ENCODE peak calls at places on chromosomes 4 and X, in six cellular contexts. R, T, F, S, J and L are unnamed samples.

GRCh38 chrX:75596178-75596577 is 73.3 kb upstream of the ZDHHC15 start:
- DNase-seq in F (no peak), J (no peak), S (peak; percentile 4), R (no peak), T (no peak), L (no peak)

GRCh38 chrX:13652256-13653021 is 502 bp upstream of the TCEANC start:
- DNase-seq in F (no peak), T (peak; percentile 92), R (no peak), J (peak; percentile 98), S (peak; percentile 93), L (no peak)

GRCh38 chrX:9342581-9343051 is 122.2 kb upstream of the TBL1X start:
- DNase-seq in F (peak; percentile 92), T (no peak), J (peak; percentile 83), R (peak; percentile 53), S (peak; percentile 81), L (peak; percentile 48)

GRCh38 chr4:117637347-117637746 is 396.9 kb upstream of the NDST3 start:
- DNase-seq in S (no peak), J (no peak), T (no peak), R (no peak), F (no peak), L (no peak)

GRCh38 chr4:153963216-153963615 is 174.3 kb upstream of the SFRP2 start:
- DNase-seq in T (no peak), J (peak; percentile 33), F (no peak), R (no peak), S (no peak), L (no peak)

GRCh38 chrX:13798184-13798583 is 18.7 kb downstream of the GPM6B start:
- DNase-seq in S (no peak), F (no peak), R (no peak), T (no peak), J (no peak), L (no peak)

GRCh38 chr4:1209821-1210220 is 37.4 kb upstream of the SPON2 start:
- DNase-seq in T (peak; percentile 55), J (peak; percentile 92), R (peak; percentile 4), S (peak; percentile 64), F (peak; percentile 91), L (no peak)

GRCh38 chr4:154602404-154603020 is 9.9 kb downstream of the FGG start:
- DNase-seq in R (no peak), S (no peak), T (no peak), J (peak; percentile 19), F (no peak), L (no peak)

GRCh38 chr4:124913237-124913636 is 200.7 kb upstream of the ANKRD50 start:
- DNase-seq in J (no peak), T (no peak), S (no peak), F (no peak), R (no peak), L (no peak)

GRCh38 chrX:123464709-123465108 is 268.1 kb downstream of the THOC2 start:
- DNase-seq in F (no peak), T (no peak), S (no peak), J (no peak), R (no peak), L (no peak)

GRCh38 chr4:110075891-110076290 is 122.5 kb downstream of the ELOVL6 start:
- DNase-seq in S (no peak), R (no peak), F (no peak), T (no peak), J (no peak), L (no peak)

GRCh38 chr4:149825336-149825735 is 9.7 kb upstream of the IQCM start:
- DNase-seq in T (no peak), S (no peak), J (no peak), F (no peak), R (no peak), L (no peak)

GRCh38 chr4:150418757-150419410 is 163.1 kb upstream of the MAB21L2 start:
- DNase-seq in S (no peak), J (no peak), F (no peak), R (no peak), T (no peak), L (no peak)

GRCh38 chr4:2417196-2417764 is 1.2 kb downstream of the ZFYVE28 start:
- DNase-seq in T (no peak), J (no peak), F (no peak), R (no peak), S (no peak), L (peak; percentile 35)

GRCh38 chr4:94244087-94244828 is 36.6 kb downstream of the SMARCAD1 start:
- DNase-seq in R (no peak), F (no peak), T (no peak), J (no peak), S (no peak), L (no peak)

GRCh38 chrX:155065035-155065734 is 5.8 kb downstream of the CMC4 start:
- DNase-seq in S (peak; percentile 34), J (peak; percentile 73), R (no peak), T (no peak), F (no peak), L (no peak)

GRCh38 chr4:175373031-175373430 is 439.0 kb downstream of the GPM6A start:
- DNase-seq in S (peak; percentile 2), R (no peak), J (peak; percentile 19), T (no peak), F (no peak), L (no peak)

GRCh38 chr4:70721747-70722146 is at the start of gene RUFY3:
- DNase-seq in J (peak; percentile 98), R (no peak), F (no peak), T (peak; percentile 91), S (peak; percentile 95), L (no peak)

GRCh38 chr4:189096717-189097116 is 844.0 kb upstream of the FRG1 start:
- DNase-seq in F (no peak), R (no peak), J (no peak), S (no peak), T (no peak), L (no peak)

GRCh38 chr4:20026456-20026855 is 225.2 kb upstream of the SLIT2 start:
- DNase-seq in J (no peak), T (no peak), F (no peak), R (no peak), S (peak; percentile 86), L (no peak)

GRCh38 chr4:41795796-41796195 is 47.3 kb upstream of the PHOX2B start:
- DNase-seq in R (no peak), T (no peak), F (no peak), S (no peak), J (no peak), L (no peak)

GRCh38 chr4:113445286-113445685 is 316.3 kb downstream of the CAMK2D start:
- DNase-seq in S (peak; percentile 99), R (no peak), J (peak; percentile 100), F (peak; percentile 83), T (no peak), L (no peak)

GRCh38 chr4:76758290-76758882 is 139.6 kb downstream of the SOWAHB start:
- DNase-seq in J (peak; percentile 88), R (no peak), F (no peak), T (no peak), S (peak; percentile 84), L (no peak)

GRCh38 chrX:14697453-14697852 is 168.1 kb downstream of the GLRA2 start:
- DNase-seq in F (no peak), R (no peak), T (no peak), S (no peak), J (peak; percentile 25), L (no peak)

GRCh38 chrX:41329101-41329500 is 4.9 kb upstream of the DDX3X start:
- DNase-seq in S (no peak), J (no peak), T (no peak), R (no peak), F (no peak), L (no peak)

GRCh38 chr4:111689731-111690130 is 455.5 kb upstream of the FAM241A start:
- DNase-seq in F (no peak), T (no peak), S (peak; percentile 61), J (peak; percentile 21), R (no peak), L (no peak)

GRCh38 chr4:148831945-148832344 is 389.7 kb upstream of the NR3C2 start:
- DNase-seq in F (no peak), S (peak; percentile 89), J (peak; percentile 95), T (peak; percentile 30), R (no peak), L (no peak)

DNA sequence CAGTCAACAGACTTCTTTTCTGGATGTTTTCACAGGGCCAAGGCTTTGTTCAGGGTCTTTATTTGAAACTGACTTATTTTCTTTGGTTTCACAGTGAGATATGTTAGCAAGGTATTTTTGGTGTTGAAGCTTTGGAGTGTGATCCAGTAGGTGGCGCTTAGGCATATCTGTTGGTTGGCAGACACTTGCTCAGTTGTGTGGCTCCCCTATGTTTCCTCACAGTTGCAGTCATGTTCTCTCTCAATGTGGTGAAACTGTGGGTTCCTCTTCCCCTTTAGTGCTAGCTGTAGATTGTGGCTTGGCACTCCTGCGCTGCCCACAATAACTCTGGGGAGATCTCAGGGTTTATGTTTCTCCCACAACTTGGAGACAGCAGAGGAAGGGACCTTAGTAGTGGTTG is 460.8 kb downstream of the SLITRK2 start:
- DNase-seq in T (no peak), J (no peak), R (no peak), F (no peak), S (no peak), L (no peak)
- TF ChIP-seq CTCF in T (no peak), J (no peak), R (no peak), F (no peak), S (no peak), L (no peak)

DNA sequence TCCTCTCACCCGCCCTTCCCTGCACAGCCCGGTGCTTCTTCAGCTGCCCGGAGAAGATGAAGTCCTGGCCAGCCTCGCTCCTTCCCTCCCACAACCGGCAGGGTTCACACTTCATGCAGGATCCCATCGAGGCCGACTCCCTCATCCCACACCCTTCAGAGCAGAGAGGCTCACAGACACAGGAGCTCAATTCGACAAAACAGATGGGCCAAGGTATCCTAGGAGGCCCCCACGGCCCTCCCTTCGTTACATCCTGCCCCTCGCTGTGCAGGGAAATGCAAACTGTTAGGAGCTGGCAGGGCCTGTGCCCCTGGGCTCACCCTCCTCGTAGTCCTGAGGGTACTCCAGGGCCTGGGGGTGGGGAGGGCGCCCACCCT is 238.1 kb downstream of the DHRSX start:
- DNase-seq in S (no peak), J (no peak), T (no peak), R (no peak), F (no peak), L (no peak)
- TF ChIP-seq CTCF in S (no peak), J (no peak), T (no peak), R (no peak), F (no peak), L (no peak)

DNA sequence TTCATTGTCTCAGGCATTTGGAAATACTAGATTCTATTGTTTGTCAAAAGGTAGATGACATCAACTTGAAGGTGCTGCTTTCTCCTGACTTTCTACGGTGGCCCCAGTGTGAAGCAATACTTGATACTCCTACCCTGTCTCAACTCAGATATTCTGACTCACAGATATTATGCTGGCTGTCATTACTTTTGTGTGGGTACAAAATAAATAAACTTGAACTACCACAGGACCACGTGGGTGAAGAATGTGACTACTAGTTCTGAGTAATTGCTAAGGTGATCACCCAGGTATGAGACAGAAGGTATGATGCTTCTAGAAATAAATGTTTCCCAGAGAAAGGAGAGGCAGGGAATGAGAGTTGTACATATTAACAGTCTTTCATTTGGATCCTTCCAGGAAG is 275.3 kb upstream of the SPOCK3 start:
- DNase-seq in R (no peak), F (no peak), T (no peak), J (no peak), S (no peak), L (no peak)
- TF ChIP-seq CTCF in R (no peak), F (no peak), T (no peak), J (no peak), S (no peak), L (no peak)

DNA sequence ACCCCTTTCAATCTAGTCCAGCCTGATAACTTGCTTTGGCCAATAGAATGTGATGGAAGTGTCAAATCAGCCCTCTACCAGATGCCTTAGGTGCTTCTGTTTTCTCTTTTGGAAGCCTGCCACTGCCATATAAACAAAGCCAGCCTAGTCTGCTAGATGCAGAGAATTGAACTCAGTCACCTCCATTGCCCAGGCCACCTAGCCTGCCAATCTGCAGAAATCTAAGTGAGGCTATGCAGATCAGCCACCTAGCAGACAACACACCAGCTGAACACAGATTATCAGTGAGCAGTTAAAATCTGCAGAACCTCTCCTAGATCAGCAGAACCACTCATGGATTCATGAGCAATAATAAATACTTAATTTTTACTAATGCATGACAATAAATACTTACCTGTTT is 1108.2 kb downstream of the PCDH18 start:
- DNase-seq in T (no peak), J (no peak), F (no peak), R (no peak), S (no peak), L (no peak)
- TF ChIP-seq CTCF in T (no peak), J (no peak), F (no peak), R (no peak), S (no peak), L (no peak)